ENCODE peak calls at places on chromosomes 16 and 17, in seven cellular contexts. One of them, this sample, is unnamed.
A peak's percentile ranks its signal among the peaks of the same experiment; 100 is the strongest.

GRCh38 chr17:50476545-50477315 is 1.9 kb upstream of the RSAD1 start:
- DNase-seq in amniotic stem cell: no peak
- DNase-seq in neural crest cell: no peak
- DNase-seq in mucosa of gallbladder: no peak
- DNase-seq in lung microvascular endothelial cell: no peak
- DNase-seq in H7: no peak
- DNase-seq in stimulated activated naive CD8-positive, alpha-beta T cell treated with anti-CD3 and anti-CD28 coated beads, Interleukin-15, amount 100 ng/mL, for 72 hours: no peak
- DNase-seq in this sample: peak; percentile 57

GRCh38 chr16:11576427-11577289 is 10.1 kb downstream of the LITAF start:
- DNase-seq in H7: no peak
- DNase-seq in lung microvascular endothelial cell: no peak
- DNase-seq in amniotic stem cell: no peak
- DNase-seq in mucosa of gallbladder: no peak
- DNase-seq in stimulated activated naive CD8-positive, alpha-beta T cell treated with anti-CD3 and anti-CD28 coated beads, Interleukin-15, amount 100 ng/mL, for 72 hours: no peak
- DNase-seq in neural crest cell: no peak
- DNase-seq in this sample: no peak

GRCh38 chr16:4496305-4496704 is 20.1 kb downstream of the HMOX2 start:
- DNase-seq in H7: no peak
- DNase-seq in stimulated activated naive CD8-positive, alpha-beta T cell treated with anti-CD3 and anti-CD28 coated beads, Interleukin-15, amount 100 ng/mL, for 72 hours: no peak
- DNase-seq in neural crest cell: no peak
- DNase-seq in mucosa of gallbladder: no peak
- DNase-seq in lung microvascular endothelial cell: peak; percentile 27
- DNase-seq in amniotic stem cell: no peak
- DNase-seq in this sample: no peak

GRCh38 chr17:36880506-36880905 is 56.8 kb upstream of the LHX1 start:
- DNase-seq in stimulated activated naive CD8-positive, alpha-beta T cell treated with anti-CD3 and anti-CD28 coated beads, Interleukin-15, amount 100 ng/mL, for 72 hours: no peak
- DNase-seq in amniotic stem cell: no peak
- DNase-seq in mucosa of gallbladder: no peak
- DNase-seq in H7: no peak
- DNase-seq in lung microvascular endothelial cell: no peak
- DNase-seq in neural crest cell: no peak
- DNase-seq in this sample: no peak

GRCh38 chr17:142876-143784 is 5.8 kb downstream of the SCGB1C2 start:
- DNase-seq in stimulated activated naive CD8-positive, alpha-beta T cell treated with anti-CD3 and anti-CD28 coated beads, Interleukin-15, amount 100 ng/mL, for 72 hours: no peak
- DNase-seq in H7: no peak
- DNase-seq in mucosa of gallbladder: peak; percentile 8
- DNase-seq in neural crest cell: peak; percentile 0
- DNase-seq in amniotic stem cell: no peak
- DNase-seq in lung microvascular endothelial cell: no peak
- DNase-seq in this sample: peak; percentile 6

GRCh38 chr17:81295031-81295677 is at the start of gene SLC38A10:
- DNase-seq in lung microvascular endothelial cell: peak; percentile 85
- DNase-seq in H7: peak; percentile 100
- DNase-seq in stimulated activated naive CD8-positive, alpha-beta T cell treated with anti-CD3 and anti-CD28 coated beads, Interleukin-15, amount 100 ng/mL, for 72 hours: peak; percentile 86
- DNase-seq in mucosa of gallbladder: peak; percentile 90
- DNase-seq in neural crest cell: peak; percentile 81
- DNase-seq in amniotic stem cell: peak; percentile 85
- DNase-seq in this sample: peak; percentile 96

GRCh38 chr16:31427441-31428276 is 501 bp downstream of the COX6A2 start:
- DNase-seq in amniotic stem cell: no peak
- DNase-seq in neural crest cell: no peak
- DNase-seq in H7: peak; percentile 69
- DNase-seq in mucosa of gallbladder: peak; percentile 61
- DNase-seq in lung microvascular endothelial cell: peak; percentile 34
- DNase-seq in stimulated activated naive CD8-positive, alpha-beta T cell treated with anti-CD3 and anti-CD28 coated beads, Interleukin-15, amount 100 ng/mL, for 72 hours: peak; percentile 57
- DNase-seq in this sample: peak; percentile 47

GRCh38 chr17:80992077-80992947 is 671 bp downstream of the CHMP6 start:
- DNase-seq in lung microvascular endothelial cell: no peak
- DNase-seq in stimulated activated naive CD8-positive, alpha-beta T cell treated with anti-CD3 and anti-CD28 coated beads, Interleukin-15, amount 100 ng/mL, for 72 hours: no peak
- DNase-seq in neural crest cell: no peak
- DNase-seq in H7: peak; percentile 90
- DNase-seq in amniotic stem cell: no peak
- DNase-seq in mucosa of gallbladder: no peak
- DNase-seq in this sample: no peak

GRCh38 chr16:54066451-54067056 is 220.0 kb downstream of the IRX3 start:
- DNase-seq in amniotic stem cell: no peak
- DNase-seq in neural crest cell: no peak
- DNase-seq in lung microvascular endothelial cell: no peak
- DNase-seq in stimulated activated naive CD8-positive, alpha-beta T cell treated with anti-CD3 and anti-CD28 coated beads, Interleukin-15, amount 100 ng/mL, for 72 hours: no peak
- DNase-seq in mucosa of gallbladder: no peak
- DNase-seq in H7: no peak
- DNase-seq in this sample: no peak

GRCh38 chr17:335691-336090 is 16.9 kb downstream of the RPH3AL start:
- DNase-seq in mucosa of gallbladder: no peak
- DNase-seq in H7: peak; percentile 89
- DNase-seq in stimulated activated naive CD8-positive, alpha-beta T cell treated with anti-CD3 and anti-CD28 coated beads, Interleukin-15, amount 100 ng/mL, for 72 hours: no peak
- DNase-seq in amniotic stem cell: no peak
- DNase-seq in neural crest cell: no peak
- DNase-seq in lung microvascular endothelial cell: no peak
- DNase-seq in this sample: no peak

GRCh38 chr17:29393451-29393850 is 3.3 kb downstream of the TAOK1 start:
- DNase-seq in neural crest cell: no peak
- DNase-seq in lung microvascular endothelial cell: peak; percentile 8
- DNase-seq in stimulated activated naive CD8-positive, alpha-beta T cell treated with anti-CD3 and anti-CD28 coated beads, Interleukin-15, amount 100 ng/mL, for 72 hours: no peak
- DNase-seq in mucosa of gallbladder: no peak
- DNase-seq in H7: no peak
- DNase-seq in amniotic stem cell: no peak
- DNase-seq in this sample: no peak